ENCODE peak calls at places on chromosomes 2 and 18, in four cellular contexts. O is adrenal gland, T is GM10248, C is cardiac fibroblast. W is an unnamed sample.
A peak's percentile ranks its signal among the peaks of the same experiment; 100 is the strongest.

GRCh38 chr2:212723226-212723625 is 184.6 kb upstream of the ERBB4 start:
- DNase-seq in C (peak; percentile 62), T (peak; percentile 19), O (no peak), W (no peak)

GRCh38 chr2:238700506-238701050 is 147.3 kb upstream of the TWIST2 start:
- DNase-seq in T (no peak), C (no peak), O (no peak), W (no peak)

GRCh38 chr2:150911766-150912280 is 349.8 kb downstream of the RBM43 start:
- DNase-seq in O (peak; percentile 51), T (no peak), C (peak; percentile 98), W (no peak)

GRCh38 chr2:120108749-120109148 is 95.9 kb downstream of the EPB41L5 start:
- DNase-seq in C (peak; percentile 50), O (no peak), T (no peak), W (no peak)

GRCh38 chr18:51668632-51669031 is 471.2 kb upstream of the MEX3C start:
- DNase-seq in T (no peak), C (no peak), O (no peak), W (no peak)

GRCh38 chr2:222756362-222756831 is 84.9 kb downstream of the MOGAT1 start:
- DNase-seq in C (no peak), T (no peak), O (no peak), W (no peak)

GRCh38 chr18:2881088-2881487 is 34.3 kb downstream of the EMILIN2 start:
- DNase-seq in O (no peak), T (no peak), C (peak; percentile 39), W (no peak)

GRCh38 chr2:181411105-181411849 is 45.9 kb upstream of the ITGA4 start:
- DNase-seq in O (no peak), T (no peak), C (peak; percentile 32), W (peak; percentile 68)

GRCh38 chr18:77106331-77106730 is 26.3 kb downstream of the MBP start:
- DNase-seq in C (no peak), T (no peak), O (no peak), W (no peak)

GRCh38 chr2:228105526-228106250 is 75.8 kb downstream of the SPHKAP start:
- DNase-seq in T (no peak), C (no peak), O (no peak), W (no peak)

GRCh38 chr2:134167015-134167414 is 86.9 kb upstream of the MGAT5 start:
- DNase-seq in T (no peak), C (peak; percentile 41), O (no peak), W (no peak)

GRCh38 chr2:115833196-115833595 is 1390.8 kb downstream of the DPP10 start:
- DNase-seq in T (no peak), C (no peak), O (no peak), W (no peak)

GRCh38 chr18:25921677-25922421 is 168.6 kb downstream of the SS18 start:
- DNase-seq in T (peak; percentile 76), O (peak; percentile 42), C (peak; percentile 42), W (peak; percentile 76)

GRCh38 chr2:95374029-95374428 is 28.5 kb upstream of the FAHD2A start:
- DNase-seq in C (no peak), O (no peak), T (no peak), W (no peak)

GRCh38 chr2:218569038-218569431 is 396 bp downstream of the CNOT9 start:
- DNase-seq in O (no peak), T (peak; percentile 60), C (peak; percentile 70), W (peak; percentile 43)

GRCh38 chr2:16014041-16014787 is 73.9 kb downstream of the MYCN start:
- DNase-seq in T (no peak), O (no peak), C (no peak), W (peak; percentile 90)

GRCh38 chr2:102473020-102473419 is at the start of gene SLC9A4:
- DNase-seq in O (peak; percentile 26), C (peak; percentile 67), T (peak; percentile 30), W (peak; percentile 41)

W was measured in RPMI8226.